ENCODE peak calls at places on chromosome 12, in five cellular contexts. H, O, Y, K and F are unnamed samples.

GRCh38 chr12:12510141-12510540 is 52.5 kb downstream of the DUSP16 start:
- DNase-seq in H (no peak), O (no peak), Y (peak), K (no peak), F (peak)

GRCh38 chr12:107320031-107320928 is 226.9 kb upstream of the CRY1 start:
- DNase-seq in H (no peak), O (no peak), Y (no peak), K (no peak), F (peak)

GRCh38 chr12:31226639-31227038 is 99.3 kb downstream of the SINHCAF start:
- DNase-seq in H (no peak), O (no peak), Y (no peak), K (no peak), F (no peak)

GRCh38 chr12:32467959-32468863 is 68.9 kb downstream of the FGD4 start:
- DNase-seq in H (no peak), O (peak), Y (no peak), K (no peak), F (no peak)

GRCh38 chr12:54958048-54958658 is 26.4 kb downstream of the TESPA1 start:
- DNase-seq in H (peak), O (peak), Y (peak), K (peak), F (peak)

GRCh38 chr12:25972783-25973182 is 14.3 kb downstream of the RASSF8 start:
- DNase-seq in H (no peak), O (no peak), Y (peak), K (no peak), F (peak)

GRCh38 chr12:132827763-132828703 is 636 bp downstream of the GOLGA3 start:
- DNase-seq in H (no peak), O (peak), Y (peak), K (peak), F (peak)

GRCh38 chr12:69534389-69534822 is 50.9 kb upstream of the CCT2 start:
- DNase-seq in H (no peak), O (no peak), Y (peak), K (no peak), F (peak)

GRCh38 chr12:111074965-111075364 is 154.6 kb upstream of the MYL2 start:
- DNase-seq in H (no peak), O (no peak), Y (no peak), K (no peak), F (no peak)

GRCh38 chr12:53381739-53382630 is 2.0 kb downstream of the SP1 start:
- DNase-seq in H (no peak), O (peak), Y (peak), K (no peak), F (peak)

GRCh38 chr12:54010053-54010971 is 1.5 kb downstream of the HOXC8 start:
- DNase-seq in H (no peak), O (no peak), Y (no peak), K (no peak), F (no peak)

GRCh38 chr12:78085562-78086182 is 255.0 kb downstream of the NAV3 start:
- DNase-seq in H (no peak), O (no peak), Y (peak), K (no peak), F (no peak)

GRCh38 chr12:120905856-120906384 is 1.8 kb upstream of the SPPL3 start:
- DNase-seq in H (no peak), O (no peak), Y (no peak), K (no peak), F (peak)

GRCh38 chr12:74317078-74317581 is 220.5 kb upstream of the ATXN7L3B start:
- DNase-seq in H (no peak), O (peak), Y (no peak), K (no peak), F (peak)

GRCh38 chr12:23210573-23210972 is 585.6 kb downstream of the ETNK1 start:
- DNase-seq in H (no peak), O (no peak), Y (no peak), K (no peak), F (no peak)

GRCh38 chr12:48795550-48796455 is 6.9 kb upstream of the ADCY6 start:
- DNase-seq in H (peak), O (peak), Y (no peak), K (peak), F (peak)

GRCh38 chr12:19021240-19021639 is 108.3 kb upstream of the PLEKHA5 start:
- DNase-seq in H (no peak), O (no peak), Y (no peak), K (no peak), F (no peak)

GRCh38 chr12:88833641-88834116 is 253.4 kb upstream of the KITLG start:
- DNase-seq in H (no peak), O (no peak), Y (no peak), K (no peak), F (no peak)

GRCh38 chr12:113271853-113272561 is 50.7 kb downstream of the TPCN1 start:
- DNase-seq in H (peak), O (no peak), Y (peak), K (no peak), F (peak)

GRCh38 chr12:31246470-31246850 is 79.5 kb downstream of the SINHCAF start:
- DNase-seq in H (no peak), O (no peak), Y (no peak), K (no peak), F (peak)

GRCh38 chr12:72281145-72281544 is 9.0 kb downstream of the TRHDE start:
- DNase-seq in H (no peak), O (no peak), Y (peak), K (no peak), F (no peak)

GRCh38 chr12:23096321-23096720 is 471.4 kb downstream of the ETNK1 start:
- DNase-seq in H (no peak), O (no peak), Y (no peak), K (no peak), F (no peak)

GRCh38 chr12:104974626-104975290 is 11.4 kb upstream of the NOPCHAP1 start:
- DNase-seq in H (no peak), O (peak), Y (no peak), K (no peak), F (peak)

GRCh38 chr12:122895757-122896636 is at the start of gene VPS37B:
- DNase-seq in H (peak), O (no peak), Y (peak), K (peak), F (peak)

GRCh38 chr12:96226401-96226800 is 32.2 kb downstream of the ELK3 start:
- DNase-seq in H (no peak), O (no peak), Y (no peak), K (no peak), F (no peak)

GRCh38 chr12:113709456-113709855 is 237.8 kb upstream of the LHX5 start:
- DNase-seq in H (no peak), O (no peak), Y (no peak), K (no peak), F (no peak)

GRCh38 chr12:129959889-129960288 is 56.1 kb upstream of the TMEM132D start:
- DNase-seq in H (no peak), O (no peak), Y (no peak), K (no peak), F (no peak)

GRCh38 chr12:26293612-26294011 is 98.2 kb downstream of the SSPN start:
- DNase-seq in H (no peak), O (no peak), Y (peak), K (no peak), F (no peak)

GRCh38 chr12:122872815-122873361 is 23.0 kb downstream of the VPS37B start:
- DNase-seq in H (no peak), O (no peak), Y (no peak), K (no peak), F (no peak)

GRCh38 chr12:100573499-100574261 is at the start of gene GAS2L3:
- DNase-seq in H (peak), O (peak), Y (peak), K (peak), F (peak)

GRCh38 chr12:67069451-67070306 is 199.5 kb upstream of the CAND1 start:
- DNase-seq in H (peak), O (peak), Y (no peak), K (peak), F (peak)
- TF ChIP-seq CTCF in H (no peak), O (no peak), Y (no peak), K (peak), F (peak)

GRCh38 chr12:102896067-102896466 is 21.0 kb downstream of the PAH start:
- DNase-seq in H (no peak), O (no peak), Y (no peak), K (no peak), F (no peak)
- TF ChIP-seq CTCF in H (peak), O (no peak), Y (no peak), K (no peak), F (no peak)

GRCh38 chr12:64884164-64884542 is 59.7 kb downstream of the TBC1D30 start:
- DNase-seq in H (no peak), O (no peak), Y (no peak), K (no peak), F (no peak)

GRCh38 chr12:64882687-64883086 is 58.2 kb downstream of the TBC1D30 start:
- DNase-seq in H (no peak), O (no peak), Y (no peak), K (no peak), F (no peak)

GRCh38 chr12:64884728-64885127 is 60.3 kb downstream of the TBC1D30 start:
- DNase-seq in H (no peak), O (no peak), Y (no peak), K (no peak), F (no peak)

DNA sequence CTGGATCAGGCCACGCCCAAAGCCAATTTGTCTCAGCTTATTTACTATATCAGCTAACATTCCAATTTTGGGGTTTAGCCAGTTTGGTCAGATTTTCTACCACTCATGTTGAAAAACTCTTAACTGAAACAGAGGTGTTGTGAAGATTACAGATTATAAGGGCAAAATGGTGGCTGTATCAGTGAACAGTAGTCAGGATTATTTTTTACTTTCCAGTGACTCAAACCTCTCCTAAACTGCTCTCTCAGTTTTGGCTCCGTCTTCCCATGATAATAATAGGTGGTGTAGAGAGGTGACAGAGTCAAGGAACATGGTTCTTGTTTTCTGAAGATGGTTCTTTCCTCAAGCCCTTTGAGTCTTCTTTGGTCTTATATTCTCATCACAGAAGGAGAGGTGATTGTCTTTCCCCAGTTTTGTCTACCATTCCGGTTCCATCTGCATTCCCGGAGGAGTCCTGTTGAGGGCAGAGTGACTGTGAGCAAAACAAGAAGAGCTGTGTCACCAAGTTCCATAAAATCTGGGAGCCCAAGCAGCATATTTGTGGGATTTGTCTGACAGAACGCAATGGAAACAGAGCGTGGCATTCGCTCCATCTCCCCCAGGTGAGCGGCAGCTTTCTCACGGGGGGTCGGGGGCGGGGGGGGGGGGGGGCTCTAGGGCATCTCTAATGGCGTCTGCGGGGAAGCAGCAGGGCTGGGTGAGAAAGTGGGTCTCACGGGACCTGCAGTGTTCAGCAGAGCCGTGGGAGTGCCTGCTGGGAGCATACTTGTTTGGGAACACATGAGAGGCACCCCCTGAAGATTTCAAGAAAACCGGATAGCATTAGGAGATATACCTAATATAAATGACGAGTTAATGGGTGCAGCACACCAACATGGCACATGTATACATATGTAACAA is 59.1 kb downstream of the TBC1D30 start:
- DNase-seq in H (no peak), O (no peak), Y (no peak), K (no peak), F (no peak)
- TF ChIP-seq CTCF in H (no peak), O (no peak), Y (no peak), K (peak), F (no peak)

DNA sequence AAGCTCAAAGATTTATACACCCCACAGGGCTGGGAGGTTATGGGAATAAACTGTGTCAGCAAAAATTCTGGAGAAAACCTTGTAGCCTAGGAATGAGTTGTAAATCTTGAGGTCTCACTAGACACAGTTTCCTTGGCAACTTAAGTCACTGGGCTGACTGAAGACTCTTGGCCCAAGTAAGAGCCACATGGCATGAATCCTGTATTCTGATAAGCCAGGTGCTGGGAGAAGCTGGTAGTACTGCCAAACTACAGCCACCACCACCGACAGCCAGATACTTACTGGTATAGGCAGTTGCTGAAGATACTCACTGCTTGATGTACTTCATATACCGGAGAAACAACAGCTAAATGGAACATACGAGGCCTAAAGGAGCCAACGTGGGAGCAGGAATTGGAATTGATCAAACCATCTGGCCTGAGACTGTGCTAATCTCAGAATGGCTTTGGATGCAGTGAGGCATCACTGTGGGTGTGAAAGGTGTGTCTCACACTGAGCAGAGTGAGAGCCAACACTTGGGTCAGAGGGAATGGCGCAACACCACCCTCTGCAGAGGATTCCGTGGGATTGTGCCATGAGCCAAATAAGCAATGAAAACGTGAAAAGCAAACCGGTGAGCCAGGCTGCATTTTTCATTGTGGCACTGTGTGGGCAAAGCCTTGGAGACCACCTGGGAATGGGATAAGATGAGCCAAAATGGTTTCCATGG is 102.9 kb upstream of the TMCC3 start:
- DNase-seq in H (no peak), O (no peak), Y (no peak), K (no peak), F (peak)
- TF ChIP-seq CTCF in H (no peak), O (no peak), Y (no peak), K (no peak), F (no peak)

DNA sequence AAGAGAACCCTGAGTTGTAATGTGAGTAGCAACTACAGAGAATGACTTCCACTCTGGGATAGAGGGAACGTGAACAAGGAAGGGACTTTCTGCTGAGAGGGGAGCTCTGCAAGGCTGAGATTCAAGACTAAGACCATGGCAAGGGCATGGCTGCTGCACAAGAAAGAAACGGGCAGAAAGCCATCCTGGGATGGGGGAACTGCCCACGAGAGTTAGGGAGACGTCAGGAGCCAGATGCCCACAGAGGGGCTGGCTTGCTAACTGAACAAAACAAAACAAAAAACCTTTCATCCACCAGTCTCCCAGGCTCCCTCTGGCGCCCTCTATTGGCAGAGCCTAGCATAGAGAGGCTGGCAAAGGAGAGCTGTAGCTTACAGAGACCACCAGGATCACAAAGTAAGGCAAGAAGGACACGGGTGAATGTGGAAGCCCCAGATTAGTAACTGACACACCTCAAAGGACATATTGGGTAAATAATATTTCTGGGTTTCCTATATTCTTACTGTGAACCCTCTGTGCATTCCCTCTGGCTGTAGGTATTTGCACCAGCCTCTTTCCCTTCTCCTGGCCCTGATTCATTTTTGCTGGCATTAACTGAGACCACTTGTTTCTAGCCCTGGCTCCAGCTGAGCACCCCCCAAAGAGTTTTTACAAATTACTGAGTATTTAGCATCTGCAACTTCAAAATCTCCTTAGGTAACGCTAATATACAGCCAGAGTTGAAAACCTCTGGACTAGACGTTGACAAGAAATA is 338.3 kb downstream of the EMP1 start:
- DNase-seq in H (peak), O (peak), Y (peak), K (peak), F (peak)
- TF ChIP-seq CTCF in H (peak), O (peak), Y (peak), K (peak), F (peak)